ENCODE peak calls at places on chromosomes 11 and 22, in five cellular contexts. R, F, U, K and G are unnamed samples. For H3K36me3, the result is how much of the 10 kb centered on the place peaks cover.

GRCh38 chr22:21624120-21624879 is 5.5 kb downstream of the YDJC start:
- DNase-seq in U (no peak), F (no peak), R (peak), K (no peak), G (no peak)

GRCh38 chr11:69646493-69647201 is 5.7 kb downstream of the CCND1 start:
- DNase-seq in R (no peak), U (no peak), F (no peak), K (no peak), G (no peak)

GRCh38 chr11:3217751-3218482 is 696 bp downstream of the MRGPRG start:
- DNase-seq in R (no peak), F (no peak), U (no peak), K (no peak), G (no peak)

GRCh38 chr11:128470081-128470480 is 117.3 kb downstream of the ETS1 start:
- DNase-seq in U (no peak), R (no peak), F (no peak), K (no peak), G (no peak)

GRCh38 chr11:96339704-96340554 is 3.1 kb downstream of the MAML2 start:
- DNase-seq in K (no peak), R (no peak), F (no peak), U (no peak), G (no peak)

GRCh38 chr11:15186146-15186545 is 71.4 kb downstream of the INSC start:
- DNase-seq in F (no peak), R (no peak), U (no peak), K (no peak), G (no peak)

GRCh38 chr11:36289226-36289852 is at the start of gene COMMD9:
- DNase-seq in F (peak), U (peak), K (peak), R (peak), G (peak)

GRCh38 chr11:122748968-122749687 is 89.2 kb upstream of the CRTAM start:
- DNase-seq in F (no peak), K (peak), U (no peak), R (peak), G (peak)

GRCh38 chr22:49807780-49808708 is 19.6 kb downstream of the BRD1 start:
- DNase-seq in F (no peak), U (no peak), R (no peak), K (peak), G (peak)

GRCh38 chr22:39917776-39918493 is 17.1 kb downstream of the GRAP2 start:
- DNase-seq in U (no peak), R (no peak), F (no peak), K (no peak), G (no peak)

GRCh38 chr11:72471005-72471898 is 36.9 kb upstream of the CLPB start:
- DNase-seq in U (peak), R (peak), K (peak), F (peak), G (peak)

GRCh38 chr11:6205366-6205765 is at the start of gene C11orf42:
- DNase-seq in K (no peak), R (no peak), U (no peak), F (no peak), G (no peak)

GRCh38 chr11:133896642-133897330 is 51.5 kb upstream of the SPATA19 start:
- DNase-seq in U (no peak), F (no peak), R (no peak), K (no peak), G (no peak)

GRCh38 chr11:112599265-112599664 is 338.6 kb upstream of the PLET1 start:
- DNase-seq in R (no peak), U (no peak), F (no peak), K (no peak), G (no peak)

GRCh38 chr22:17106161-17106784 is 14.9 kb downstream of the TMEM121B start:
- DNase-seq in F (no peak), U (no peak), K (no peak), R (no peak), G (no peak)

GRCh38 chr11:117458275-117459120 is 130.8 kb downstream of the CEP164 start:
- DNase-seq in U (no peak), F (no peak), K (no peak), R (no peak), G (no peak)

GRCh38 chr11:10694481-10695239 is 1.1 kb upstream of the IRAG1 start:
- DNase-seq in K (no peak), U (no peak), F (no peak), R (no peak), G (no peak)

GRCh38 chr11:94650756-94651155 is 83.6 kb downstream of the PIWIL4 start:
- DNase-seq in U (no peak), K (no peak), R (no peak), F (no peak), G (no peak)

GRCh38 chr11:19886498-19886897 is 173.9 kb downstream of the NAV2 start:
- DNase-seq in U (no peak), R (no peak), K (no peak), F (no peak), G (no peak)

GRCh38 chr22:37260939-37261338 is 16.9 kb upstream of the RAC2 start:
- DNase-seq in U (peak), R (peak), F (peak), K (peak), G (peak)

GRCh38 chr22:50436841-50437341 is 37.9 kb downstream of the SBF1 start:
- DNase-seq in K (no peak), F (no peak), R (no peak), U (no peak), G (no peak)

GRCh38 chr11:72776117-72776843 is 17.6 kb downstream of the STARD10 start:
- DNase-seq in U (no peak), F (no peak), R (no peak), K (no peak), G (no peak)

GRCh38 chr11:22079133-22079847 is 113.6 kb upstream of the ANO5 start:
- DNase-seq in R (peak), K (no peak), U (no peak), F (no peak), G (peak)

GRCh38 chr22:37240941-37241320 is 3.1 kb downstream of the RAC2 start:
- DNase-seq in R (no peak), K (no peak), U (no peak), F (no peak), G (no peak)

GRCh38 chr11:9703280-9703679 is 39.4 kb downstream of the SWAP70 start:
- DNase-seq in R (no peak), U (no peak), F (no peak), K (peak), G (no peak)

GRCh38 chr22:44340271-44341239 is 27.8 kb upstream of the SHISAL1 start:
- DNase-seq in U (no peak), F (no peak), R (no peak), K (no peak), G (no peak)

GRCh38 chr11:111944651-111945051 is 7.5 kb downstream of the DIXDC1 start:
- DNase-seq in F (no peak), U (no peak), K (peak), R (no peak), G (no peak)

GRCh38 chr22:44587004-44587793 is 89.2 kb upstream of the RTL6 start:
- DNase-seq in R (no peak), F (no peak), K (no peak), U (no peak), G (no peak)

GRCh38 chr22:31049815-31050420 is 31.2 kb upstream of the SMTN start:
- DNase-seq in R (no peak), K (peak), F (no peak), U (no peak), G (no peak)

GRCh38 chr11:36427079-36427478 is 83.0 kb downstream of the TRAF6 start:
- DNase-seq in R (no peak), F (no peak), K (no peak), U (no peak), G (no peak)

GRCh38 chr11:44711772-44712608 is 14.8 kb upstream of the TSPAN18 start:
- DNase-seq in K (no peak), F (no peak), U (no peak), R (no peak), G (no peak)

GRCh38 chr11:69342588-69343330 is 48.8 kb downstream of the MYEOV start:
- DNase-seq in U (no peak), R (no peak), F (no peak), K (no peak), G (no peak)

GRCh38 chr22:43376765-43377485 is 33.8 kb upstream of the SCUBE1 start:
- DNase-seq in U (no peak), R (no peak), K (no peak), F (no peak), G (peak)

GRCh38 chr11:105975128-105975527 is 46.9 kb downstream of the MSANTD4 start:
- DNase-seq in U (no peak), R (no peak), F (no peak), K (peak), G (no peak)

GRCh38 chr11:6328321-6328720 is 8.0 kb upstream of the CAVIN3 start:
- DNase-seq in R (no peak), K (no peak), U (no peak), F (no peak), G (no peak)

GRCh38 chr11:117134431-117134830 is 9.7 kb upstream of the PAFAH1B2 start:
- DNase-seq in K (no peak), R (no peak), F (no peak), U (no peak), G (no peak)

GRCh38 chr22:24474649-24475048 is 20.5 kb upstream of the UPB1 start:
- DNase-seq in U (no peak), R (no peak), K (no peak), F (no peak), G (no peak)

GRCh38 chr22:24471570-24471969 is 23.6 kb upstream of the UPB1 start:
- DNase-seq in F (no peak), R (no peak), K (peak), U (no peak), G (no peak)

GRCh38 chr22:24473278-24473677 is 21.9 kb upstream of the UPB1 start:
- DNase-seq in R (no peak), F (no peak), K (no peak), U (no peak), G (no peak)

GRCh38 chr22:24474221-24474620 is 20.9 kb upstream of the UPB1 start:
- DNase-seq in U (peak), K (peak), F (peak), R (no peak), G (no peak)
- H3K27ac ChIP-seq in U (no peak), K (peak), F (peak), R (peak), G (no peak)

GRCh38 chr11:108313444-108313843 is 90.6 kb downstream of the ATM start:
- DNase-seq in R (no peak), U (no peak), K (no peak), F (no peak), G (peak)

GRCh38 chr11:108319541-108320145 is 96.8 kb downstream of the ATM start:
- DNase-seq in K (peak), U (no peak), R (no peak), F (no peak), G (no peak)

GRCh38 chr11:108316061-108316460 is 93.2 kb downstream of the ATM start:
- DNase-seq in K (no peak), U (no peak), F (no peak), R (no peak), G (no peak)
- H3K36me3 ChIP-seq in K (under half), U (half or more), F (under half), R (under half), G (under half)

DNA sequence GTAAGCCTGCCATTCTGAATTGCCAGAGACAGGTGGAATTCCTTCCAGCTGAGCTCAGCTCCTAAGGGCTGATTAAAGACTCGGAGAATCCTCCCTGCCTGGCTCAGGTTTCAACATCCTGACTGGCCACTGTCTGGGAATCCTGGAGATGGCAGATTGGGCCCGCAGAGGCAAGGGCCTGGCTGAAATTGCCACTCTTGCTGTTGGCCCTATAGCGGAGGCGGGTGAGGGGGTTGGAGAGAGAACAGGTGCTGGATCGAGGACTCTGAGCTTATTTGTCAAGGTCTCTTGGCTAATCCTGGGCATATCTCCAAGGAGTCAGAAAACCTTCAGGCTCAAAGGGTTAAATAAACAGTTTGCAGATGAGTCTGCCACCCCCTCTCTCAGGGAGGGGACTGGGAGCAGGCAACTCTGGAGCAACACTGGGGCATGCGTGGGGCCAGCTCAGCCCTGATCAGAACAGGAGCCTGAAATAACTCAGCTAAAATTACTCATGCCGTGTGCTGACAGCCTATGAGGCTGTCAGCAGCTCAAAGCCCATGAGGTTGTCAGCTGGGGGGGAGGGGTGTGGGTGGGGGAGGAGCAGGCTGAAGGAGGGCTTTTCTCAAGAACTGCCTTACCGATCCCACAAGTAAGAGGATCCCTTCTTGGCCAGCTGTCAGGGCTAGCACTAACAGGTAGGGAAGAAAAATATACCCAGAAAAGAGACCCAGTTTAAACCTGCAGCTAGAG is 14.7 kb upstream of the MFRP start:
- DNase-seq in K (no peak), U (peak), R (peak), F (peak), G (peak)
- H3K4me3 ChIP-seq in K (no peak), U (no peak), R (peak), F (no peak), G (peak)

GRCh38 chr22:27843441-27843840 is 41.9 kb upstream of the MN1 start:
- DNase-seq in U (no peak), F (no peak), R (no peak), K (no peak), G (no peak)
- H3K27ac ChIP-seq in U (no peak), F (no peak), R (no peak), K (no peak), G (no peak)